ENCODE peak calls at places on chromosomes 11 and 22, in five cellular contexts. D is foreskin fibroblast; Y is stomach; H is CD4-positive, CD25-positive, alpha-beta regulatory T cell; Z is H7. M is an unnamed sample.
A peak's percentile ranks its signal among the peaks of the same experiment; 100 is the strongest.

GRCh38 chr11:59180168-59180567 is 8.2 kb downstream of the DTX4 start:
- DNase-seq in D (no peak), Y (no peak), H (no peak), Z (no peak), M (no peak)

GRCh38 chr11:83157755-83158473 is 983 bp downstream of the PCF11 start:
- DNase-seq in D (peak; percentile 73), Y (peak; percentile 50), H (peak; percentile 38), Z (peak; percentile 33), M (peak; percentile 53)

GRCh38 chr22:39940757-39941305 is 19.4 kb upstream of the TMA7B start:
- DNase-seq in D (no peak), Y (no peak), H (no peak), Z (peak; percentile 26), M (no peak)

GRCh38 chr11:71372693-71373657 is 75.2 kb downstream of the DHCR7 start:
- DNase-seq in D (peak; percentile 58), Y (no peak), H (no peak), Z (peak; percentile 65), M (peak; percentile 29)

GRCh38 chr11:29458252-29458651 is 558.6 kb downstream of the KCNA4 start:
- DNase-seq in D (no peak), Y (no peak), H (no peak), Z (no peak), M (no peak)

GRCh38 chr22:23496445-23496833 is 83.7 kb downstream of the IGLL1 start:
- DNase-seq in D (no peak), Y (no peak), H (no peak), Z (peak; percentile 25), M (no peak)

GRCh38 chr11:113906038-113906437 is 1.4 kb downstream of the HTR3B start:
- DNase-seq in D (peak; percentile 54), Y (peak; percentile 30), H (no peak), Z (peak; percentile 56), M (peak; percentile 31)

GRCh38 chr11:59611570-59612565 is 3.7 kb downstream of the OSBP start:
- DNase-seq in D (peak; percentile 35), Y (peak; percentile 71), H (no peak), Z (no peak), M (no peak)

GRCh38 chr11:95692526-95693270 is 96.9 kb downstream of the FAM76B start:
- DNase-seq in D (peak; percentile 38), Y (no peak), H (no peak), Z (no peak), M (peak; percentile 50)

GRCh38 chr22:32706149-32706548 is 95.4 kb upstream of the TIMP3 start:
- DNase-seq in D (no peak), Y (no peak), H (no peak), Z (no peak), M (no peak)

GRCh38 chr11:86291466-86292262 is 10.4 kb upstream of the HIKESHI start:
- DNase-seq in D (peak; percentile 73), Y (peak; percentile 47), H (peak; percentile 33), Z (peak; percentile 58), M (peak; percentile 64)

GRCh38 chr11:118310271-118310670 is 5.7 kb downstream of the CD3E start:
- DNase-seq in D (no peak), Y (no peak), H (no peak), Z (no peak), M (no peak)

GRCh38 chr11:86509579-86509978 is 134.9 kb downstream of the CCDC81 start:
- DNase-seq in D (no peak), Y (no peak), H (no peak), Z (no peak), M (no peak)

GRCh38 chr22:38870312-38870741 is 1.7 kb downstream of the CBX6 start:
- DNase-seq in D (peak; percentile 95), Y (peak; percentile 92), H (peak; percentile 76), Z (peak; percentile 90), M (peak; percentile 84)

GRCh38 chr22:30038219-30038618 is 42.0 kb upstream of the HORMAD2 start:
- DNase-seq in D (peak; percentile 79), Y (peak; percentile 64), H (no peak), Z (no peak), M (peak; percentile 85)

GRCh38 chr22:40782521-40782920 is 36.6 kb downstream of the SLC25A17 start:
- DNase-seq in D (no peak), Y (no peak), H (no peak), Z (no peak), M (no peak)

GRCh38 chr11:47378011-47378835 is at the start of gene SPI1:
- DNase-seq in D (no peak), Y (peak; percentile 60), H (no peak), Z (peak; percentile 74), M (no peak)

GRCh38 chr22:35645646-35646045 is 2.6 kb upstream of the APOL6 start:
- DNase-seq in D (no peak), Y (no peak), H (no peak), Z (no peak), M (no peak)

GRCh38 chr11:110720646-110721283 is 8.5 kb upstream of the ARHGAP20 start:
- DNase-seq in D (peak; percentile 59), Y (no peak), H (no peak), Z (no peak), M (no peak)

GRCh38 chr11:108788565-108789199 is 123.8 kb downstream of the DDX10 start:
- DNase-seq in D (peak; percentile 71), Y (no peak), H (no peak), Z (no peak), M (peak; percentile 66)

GRCh38 chr11:73140213-73141030 is 1.7 kb downstream of the FCHSD2 start:
- DNase-seq in D (peak; percentile 52), Y (peak; percentile 48), H (no peak), Z (peak; percentile 73), M (peak; percentile 32)

GRCh38 chr11:9525116-9525515 is 48.4 kb upstream of the WEE1 start:
- DNase-seq in D (peak; percentile 77), Y (no peak), H (no peak), Z (no peak), M (peak; percentile 22)

GRCh38 chr11:8586184-8586583 is 7.8 kb downstream of the STK33 start:
- DNase-seq in D (no peak), Y (no peak), H (no peak), Z (no peak), M (no peak)

DNA sequence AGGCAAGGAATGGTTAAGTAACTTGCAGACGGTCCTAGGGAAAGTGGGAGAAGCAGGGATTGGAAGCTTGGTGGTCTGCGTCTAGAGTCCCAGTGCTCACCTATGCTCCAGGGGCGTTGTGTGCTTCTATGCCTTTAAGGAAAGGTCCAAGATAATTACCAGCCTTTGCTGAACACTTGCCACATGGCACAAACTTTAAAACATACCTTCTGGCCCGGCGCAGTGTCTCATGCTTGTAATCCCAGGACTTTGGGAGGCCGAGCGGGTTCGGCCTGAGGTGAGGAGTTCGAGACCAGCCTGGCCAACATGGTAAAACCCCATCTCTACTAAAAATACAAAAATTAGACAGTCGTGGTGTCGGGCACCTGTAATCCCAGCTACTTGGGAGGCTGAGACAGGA is 2.3 kb downstream of the POLDIP3 start:
- DNase-seq in D (no peak), Y (no peak), H (no peak), Z (no peak), M (no peak)
- H3K4me3 ChIP-seq in D (no peak overlapping the region), Y (peak overlapping the region; percentile 82), H (peak overlapping the region; percentile 92), Z (no peak overlapping the region), M (no peak overlapping the region)

DNA sequence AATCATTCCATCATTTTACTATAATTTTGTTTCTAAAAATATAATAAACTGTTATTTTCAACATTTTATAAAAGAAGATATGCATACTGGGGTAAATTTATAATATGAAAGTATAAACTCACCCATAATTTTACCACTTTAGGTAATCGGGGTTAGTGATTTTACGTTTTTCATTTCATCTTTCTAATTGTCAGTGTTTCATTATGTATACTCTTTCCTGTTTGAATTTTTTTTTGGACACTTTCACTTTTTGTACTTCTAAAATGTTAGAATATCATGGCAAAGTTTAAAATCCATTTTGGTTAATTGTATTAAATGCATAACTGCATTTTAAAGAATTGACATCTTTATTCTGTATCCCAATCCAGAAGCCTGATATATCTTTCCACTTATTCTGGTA is 115.8 kb downstream of the METTL15 start:
- DNase-seq in D (no peak), Y (no peak), H (no peak), Z (no peak), M (no peak)
- H3K4me3 ChIP-seq in D (no peak overlapping the region), Y (no peak overlapping the region), H (no peak overlapping the region), Z (no peak overlapping the region), M (no peak overlapping the region)

DNA sequence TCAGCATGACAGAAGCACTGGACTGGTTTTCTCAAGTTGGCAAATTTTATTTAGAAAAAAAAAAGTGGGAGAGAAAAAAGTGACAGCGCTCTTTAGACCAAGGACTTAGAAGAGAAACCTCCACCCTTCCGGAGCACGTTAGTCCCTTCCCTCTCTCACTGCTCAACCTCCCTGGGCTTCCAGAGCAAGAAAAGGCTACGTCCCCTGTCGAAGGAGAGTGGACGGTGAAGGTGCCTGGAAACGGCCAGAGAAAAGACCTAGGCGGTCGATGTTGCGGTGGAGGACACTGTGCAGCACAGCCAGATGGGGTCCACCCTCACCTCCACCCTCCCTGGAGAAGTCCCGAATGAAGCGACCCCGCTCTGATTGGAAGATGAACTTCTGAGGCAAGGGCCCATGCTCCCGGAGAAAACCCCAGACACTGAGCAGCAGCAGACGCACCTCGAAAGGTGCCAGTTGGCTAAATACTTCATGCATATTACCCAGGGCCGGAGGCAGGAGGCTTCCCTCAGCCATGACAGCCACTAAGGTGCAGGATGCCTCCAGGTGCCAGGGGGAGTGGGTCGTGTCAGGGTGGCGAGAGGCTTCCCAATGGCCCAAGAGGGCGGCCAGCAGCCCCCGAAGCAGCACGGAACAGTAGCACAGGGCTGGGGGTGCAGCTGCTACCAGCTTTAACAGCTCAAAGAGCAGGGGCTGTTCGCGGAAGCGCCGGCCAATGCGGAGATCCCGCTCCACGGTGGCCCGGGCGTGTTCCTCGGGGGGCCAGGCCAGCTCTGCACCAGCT is 604 bp upstream of the GANAB start:
- DNase-seq in D (no peak), Y (no peak), H (no peak), Z (no peak), M (no peak)
- H3K4me3 ChIP-seq in D (no peak overlapping the region), Y (peak overlapping the region; percentile 89), H (peak overlapping the region; percentile 72), Z (peak overlapping the region; percentile 2), M (no peak overlapping the region)

GRCh38 chr11:119585038-119585666 is 143.8 kb downstream of the NECTIN1 start:
- DNase-seq in D (peak; percentile 18), Y (peak; percentile 48), H (no peak), Z (peak; percentile 85), M (no peak)
- H3K4me3 ChIP-seq in D (peak overlapping the region; percentile 55), Y (peak overlapping the region; percentile 43), H (no peak overlapping the region), Z (peak overlapping the region; percentile 54), M (peak overlapping the region; percentile 49)

DNA sequence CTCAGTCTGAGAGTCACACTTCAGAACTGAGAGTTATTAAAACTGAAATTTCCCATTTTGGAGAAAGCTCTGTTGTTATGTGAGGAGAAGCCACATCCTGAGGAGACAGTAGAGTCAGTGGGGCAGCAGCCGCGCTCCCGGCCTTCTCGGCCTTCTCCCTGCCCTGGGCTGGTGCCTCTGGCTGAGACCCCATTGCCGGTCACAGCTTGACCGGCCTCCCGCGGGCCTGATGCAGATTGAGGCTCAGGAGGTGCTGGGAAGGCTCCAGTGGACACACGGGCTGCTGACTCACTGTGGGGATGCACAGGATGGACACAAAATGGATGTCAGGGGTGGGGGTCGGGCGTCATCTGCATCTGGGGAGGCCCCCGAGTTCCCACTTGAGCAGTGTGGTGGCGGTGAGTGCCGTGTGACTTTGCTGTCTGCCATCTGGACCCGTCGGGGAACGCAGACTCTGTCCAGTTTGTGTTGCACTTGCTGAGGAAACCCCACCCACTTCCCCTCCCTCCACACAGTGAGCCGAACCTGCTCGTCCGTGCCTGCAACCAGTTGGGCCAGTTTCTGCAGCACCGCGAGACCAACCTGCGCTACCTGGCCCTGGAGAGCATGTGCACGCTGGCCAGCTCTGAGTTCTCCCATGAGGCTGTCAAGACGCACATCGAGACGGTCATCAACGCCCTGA is 50.1 kb downstream of the MUC6 start:
- DNase-seq in D (no peak), Y (peak; percentile 83), H (no peak), Z (no peak), M (no peak)
- H3K4me3 ChIP-seq in D (no peak overlapping the region), Y (no peak overlapping the region), H (no peak overlapping the region), Z (no peak overlapping the region), M (no peak overlapping the region)

M was measured in fibroblast of pulmonary artery.